ENCODE peak calls at places on chromosome 22, in seven cellular contexts. One of them, this sample, is unnamed.

GRCh38 chr22:50714631-50715179 is 23.3 kb upstream of the ACR start:
- DNase-seq in SK-MEL-5: no peak
- DNase-seq in HFF-Myc: no peak
- DNase-seq in activated CD4-positive, alpha-beta T cell treated with anti-CD3 and anti-CD28 coated beads for 1 hour: no peak
- DNase-seq in effector memory CD4-positive, alpha-beta T cell: no peak
- DNase-seq in cardiac muscle cell: no peak
- DNase-seq in stimulated activated CD4-positive, alpha-beta T cell treated with anti-CD3 and anti-CD28 coated beads, Interleukin-4, amount 100 ng/mL, for 48 hours: no peak
- DNase-seq in this sample: no peak

GRCh38 chr22:32534252-32535215 is 59.9 kb downstream of the FBXO7 start:
- DNase-seq in stimulated activated CD4-positive, alpha-beta T cell treated with anti-CD3 and anti-CD28 coated beads, Interleukin-4, amount 100 ng/mL, for 48 hours: no peak
- DNase-seq in activated CD4-positive, alpha-beta T cell treated with anti-CD3 and anti-CD28 coated beads for 1 hour: no peak
- DNase-seq in effector memory CD4-positive, alpha-beta T cell: no peak
- DNase-seq in cardiac muscle cell: no peak
- DNase-seq in HFF-Myc: no peak
- DNase-seq in SK-MEL-5: no peak
- DNase-seq in this sample: no peak

GRCh38 chr22:36442506-36443197 is 38.8 kb downstream of the TXN2 start:
- DNase-seq in activated CD4-positive, alpha-beta T cell treated with anti-CD3 and anti-CD28 coated beads for 1 hour: no peak
- DNase-seq in SK-MEL-5: no peak
- DNase-seq in HFF-Myc: no peak
- DNase-seq in stimulated activated CD4-positive, alpha-beta T cell treated with anti-CD3 and anti-CD28 coated beads, Interleukin-4, amount 100 ng/mL, for 48 hours: no peak
- DNase-seq in effector memory CD4-positive, alpha-beta T cell: no peak
- DNase-seq in cardiac muscle cell: no peak
- DNase-seq in this sample: no peak

GRCh38 chr22:49305215-49305965 is 522.3 kb downstream of the BRD1 start:
- DNase-seq in activated CD4-positive, alpha-beta T cell treated with anti-CD3 and anti-CD28 coated beads for 1 hour: peak
- DNase-seq in SK-MEL-5: peak
- DNase-seq in stimulated activated CD4-positive, alpha-beta T cell treated with anti-CD3 and anti-CD28 coated beads, Interleukin-4, amount 100 ng/mL, for 48 hours: peak
- DNase-seq in HFF-Myc: no peak
- DNase-seq in effector memory CD4-positive, alpha-beta T cell: no peak
- DNase-seq in cardiac muscle cell: peak
- DNase-seq in this sample: no peak

GRCh38 chr22:21761086-21761485 is 25.5 kb upstream of the YPEL1 start:
- DNase-seq in cardiac muscle cell: no peak
- DNase-seq in stimulated activated CD4-positive, alpha-beta T cell treated with anti-CD3 and anti-CD28 coated beads, Interleukin-4, amount 100 ng/mL, for 48 hours: no peak
- DNase-seq in effector memory CD4-positive, alpha-beta T cell: no peak
- DNase-seq in activated CD4-positive, alpha-beta T cell treated with anti-CD3 and anti-CD28 coated beads for 1 hour: no peak
- DNase-seq in SK-MEL-5: no peak
- DNase-seq in HFF-Myc: no peak
- DNase-seq in this sample: no peak

GRCh38 chr22:38222797-38223119 is 21.0 kb downstream of the MAFF start:
- DNase-seq in stimulated activated CD4-positive, alpha-beta T cell treated with anti-CD3 and anti-CD28 coated beads, Interleukin-4, amount 100 ng/mL, for 48 hours: no peak
- DNase-seq in HFF-Myc: no peak
- DNase-seq in SK-MEL-5: no peak
- DNase-seq in activated CD4-positive, alpha-beta T cell treated with anti-CD3 and anti-CD28 coated beads for 1 hour: no peak
- DNase-seq in effector memory CD4-positive, alpha-beta T cell: no peak
- DNase-seq in cardiac muscle cell: no peak
- DNase-seq in this sample: no peak

GRCh38 chr22:25362215-25362882 is 142.9 kb downstream of the CRYBB2 start:
- DNase-seq in cardiac muscle cell: peak
- DNase-seq in effector memory CD4-positive, alpha-beta T cell: no peak
- DNase-seq in HFF-Myc: no peak
- DNase-seq in SK-MEL-5: peak
- DNase-seq in activated CD4-positive, alpha-beta T cell treated with anti-CD3 and anti-CD28 coated beads for 1 hour: peak
- DNase-seq in stimulated activated CD4-positive, alpha-beta T cell treated with anti-CD3 and anti-CD28 coated beads, Interleukin-4, amount 100 ng/mL, for 48 hours: peak
- DNase-seq in this sample: peak

GRCh38 chr22:36838119-36839030 is 21.5 kb upstream of the PVALB start:
- DNase-seq in SK-MEL-5: no peak
- DNase-seq in cardiac muscle cell: no peak
- DNase-seq in HFF-Myc: no peak
- DNase-seq in effector memory CD4-positive, alpha-beta T cell: no peak
- DNase-seq in activated CD4-positive, alpha-beta T cell treated with anti-CD3 and anti-CD28 coated beads for 1 hour: no peak
- DNase-seq in stimulated activated CD4-positive, alpha-beta T cell treated with anti-CD3 and anti-CD28 coated beads, Interleukin-4, amount 100 ng/mL, for 48 hours: no peak
- DNase-seq in this sample: no peak

GRCh38 chr22:42745118-42745517 is 24.4 kb upstream of the A4GALT start:
- DNase-seq in effector memory CD4-positive, alpha-beta T cell: no peak
- DNase-seq in SK-MEL-5: peak
- DNase-seq in HFF-Myc: no peak
- DNase-seq in activated CD4-positive, alpha-beta T cell treated with anti-CD3 and anti-CD28 coated beads for 1 hour: no peak
- DNase-seq in cardiac muscle cell: peak
- DNase-seq in stimulated activated CD4-positive, alpha-beta T cell treated with anti-CD3 and anti-CD28 coated beads, Interleukin-4, amount 100 ng/mL, for 48 hours: no peak
- DNase-seq in this sample: no peak

GRCh38 chr22:26894766-26895485 is 237.5 kb downstream of the MIAT start:
- DNase-seq in effector memory CD4-positive, alpha-beta T cell: no peak
- DNase-seq in HFF-Myc: peak
- DNase-seq in cardiac muscle cell: peak
- DNase-seq in stimulated activated CD4-positive, alpha-beta T cell treated with anti-CD3 and anti-CD28 coated beads, Interleukin-4, amount 100 ng/mL, for 48 hours: no peak
- DNase-seq in activated CD4-positive, alpha-beta T cell treated with anti-CD3 and anti-CD28 coated beads for 1 hour: no peak
- DNase-seq in SK-MEL-5: no peak
- DNase-seq in this sample: peak

GRCh38 chr22:16562711-16563554 is 29.7 kb downstream of the CCT8L2 start:
- DNase-seq in SK-MEL-5: no peak
- DNase-seq in HFF-Myc: no peak
- DNase-seq in effector memory CD4-positive, alpha-beta T cell: no peak
- DNase-seq in stimulated activated CD4-positive, alpha-beta T cell treated with anti-CD3 and anti-CD28 coated beads, Interleukin-4, amount 100 ng/mL, for 48 hours: no peak
- DNase-seq in cardiac muscle cell: no peak
- DNase-seq in activated CD4-positive, alpha-beta T cell treated with anti-CD3 and anti-CD28 coated beads for 1 hour: no peak
- DNase-seq in this sample: no peak

GRCh38 chr22:46748948-46749681 is 11.1 kb upstream of the CERK start:
- DNase-seq in SK-MEL-5: no peak
- DNase-seq in activated CD4-positive, alpha-beta T cell treated with anti-CD3 and anti-CD28 coated beads for 1 hour: peak
- DNase-seq in cardiac muscle cell: peak
- DNase-seq in stimulated activated CD4-positive, alpha-beta T cell treated with anti-CD3 and anti-CD28 coated beads, Interleukin-4, amount 100 ng/mL, for 48 hours: no peak
- DNase-seq in HFF-Myc: no peak
- DNase-seq in effector memory CD4-positive, alpha-beta T cell: peak
- DNase-seq in this sample: no peak

GRCh38 chr22:44395116-44396005 is 82.6 kb upstream of the SHISAL1 start:
- DNase-seq in stimulated activated CD4-positive, alpha-beta T cell treated with anti-CD3 and anti-CD28 coated beads, Interleukin-4, amount 100 ng/mL, for 48 hours: no peak
- DNase-seq in cardiac muscle cell: no peak
- DNase-seq in effector memory CD4-positive, alpha-beta T cell: no peak
- DNase-seq in SK-MEL-5: no peak
- DNase-seq in HFF-Myc: no peak
- DNase-seq in activated CD4-positive, alpha-beta T cell treated with anti-CD3 and anti-CD28 coated beads for 1 hour: no peak
- DNase-seq in this sample: no peak

GRCh38 chr22:49953027-49953679 is 7.4 kb upstream of the PIM3 start:
- DNase-seq in effector memory CD4-positive, alpha-beta T cell: no peak
- DNase-seq in cardiac muscle cell: no peak
- DNase-seq in activated CD4-positive, alpha-beta T cell treated with anti-CD3 and anti-CD28 coated beads for 1 hour: no peak
- DNase-seq in HFF-Myc: no peak
- DNase-seq in stimulated activated CD4-positive, alpha-beta T cell treated with anti-CD3 and anti-CD28 coated beads, Interleukin-4, amount 100 ng/mL, for 48 hours: no peak
- DNase-seq in SK-MEL-5: no peak
- DNase-seq in this sample: peak

GRCh38 chr22:29268511-29269229 is 602 bp downstream of the EWSR1 start:
- DNase-seq in stimulated activated CD4-positive, alpha-beta T cell treated with anti-CD3 and anti-CD28 coated beads, Interleukin-4, amount 100 ng/mL, for 48 hours: peak
- DNase-seq in cardiac muscle cell: peak
- DNase-seq in activated CD4-positive, alpha-beta T cell treated with anti-CD3 and anti-CD28 coated beads for 1 hour: no peak
- DNase-seq in effector memory CD4-positive, alpha-beta T cell: peak
- DNase-seq in SK-MEL-5: peak
- DNase-seq in HFF-Myc: no peak
- DNase-seq in this sample: peak

GRCh38 chr22:42142771-42143461 is 12.3 kb upstream of the CYP2D6 start:
- DNase-seq in activated CD4-positive, alpha-beta T cell treated with anti-CD3 and anti-CD28 coated beads for 1 hour: no peak
- DNase-seq in cardiac muscle cell: no peak
- DNase-seq in SK-MEL-5: no peak
- DNase-seq in HFF-Myc: no peak
- DNase-seq in stimulated activated CD4-positive, alpha-beta T cell treated with anti-CD3 and anti-CD28 coated beads, Interleukin-4, amount 100 ng/mL, for 48 hours: no peak
- DNase-seq in effector memory CD4-positive, alpha-beta T cell: no peak
- DNase-seq in this sample: no peak

GRCh38 chr22:20760084-20760483 is 13.8 kb upstream of the SERPIND1 start:
- DNase-seq in stimulated activated CD4-positive, alpha-beta T cell treated with anti-CD3 and anti-CD28 coated beads, Interleukin-4, amount 100 ng/mL, for 48 hours: no peak
- DNase-seq in SK-MEL-5: no peak
- DNase-seq in activated CD4-positive, alpha-beta T cell treated with anti-CD3 and anti-CD28 coated beads for 1 hour: no peak
- DNase-seq in HFF-Myc: no peak
- DNase-seq in cardiac muscle cell: no peak
- DNase-seq in effector memory CD4-positive, alpha-beta T cell: no peak
- DNase-seq in this sample: no peak

GRCh38 chr22:29156507-29156906 is 49.2 kb upstream of the EMID1 start:
- DNase-seq in HFF-Myc: no peak
- DNase-seq in activated CD4-positive, alpha-beta T cell treated with anti-CD3 and anti-CD28 coated beads for 1 hour: no peak
- DNase-seq in effector memory CD4-positive, alpha-beta T cell: no peak
- DNase-seq in stimulated activated CD4-positive, alpha-beta T cell treated with anti-CD3 and anti-CD28 coated beads, Interleukin-4, amount 100 ng/mL, for 48 hours: no peak
- DNase-seq in SK-MEL-5: peak
- DNase-seq in cardiac muscle cell: peak
- DNase-seq in this sample: no peak

GRCh38 chr22:47125603-47126002 is 363.2 kb downstream of the TBC1D22A start:
- DNase-seq in effector memory CD4-positive, alpha-beta T cell: no peak
- DNase-seq in cardiac muscle cell: peak
- DNase-seq in SK-MEL-5: peak
- DNase-seq in HFF-Myc: no peak
- DNase-seq in stimulated activated CD4-positive, alpha-beta T cell treated with anti-CD3 and anti-CD28 coated beads, Interleukin-4, amount 100 ng/mL, for 48 hours: no peak
- DNase-seq in activated CD4-positive, alpha-beta T cell treated with anti-CD3 and anti-CD28 coated beads for 1 hour: no peak
- DNase-seq in this sample: no peak

GRCh38 chr22:42131562-42131961 is 952 bp upstream of the CYP2D6 start:
- DNase-seq in stimulated activated CD4-positive, alpha-beta T cell treated with anti-CD3 and anti-CD28 coated beads, Interleukin-4, amount 100 ng/mL, for 48 hours: no peak
- DNase-seq in SK-MEL-5: no peak
- DNase-seq in cardiac muscle cell: no peak
- DNase-seq in effector memory CD4-positive, alpha-beta T cell: no peak
- DNase-seq in HFF-Myc: no peak
- DNase-seq in activated CD4-positive, alpha-beta T cell treated with anti-CD3 and anti-CD28 coated beads for 1 hour: no peak
- DNase-seq in this sample: no peak

GRCh38 chr22:19974935-19975706 is 33.5 kb upstream of the TXNRD2 start:
- DNase-seq in SK-MEL-5: no peak
- DNase-seq in effector memory CD4-positive, alpha-beta T cell: no peak
- DNase-seq in HFF-Myc: no peak
- DNase-seq in stimulated activated CD4-positive, alpha-beta T cell treated with anti-CD3 and anti-CD28 coated beads, Interleukin-4, amount 100 ng/mL, for 48 hours: no peak
- DNase-seq in cardiac muscle cell: no peak
- DNase-seq in activated CD4-positive, alpha-beta T cell treated with anti-CD3 and anti-CD28 coated beads for 1 hour: no peak
- DNase-seq in this sample: no peak

GRCh38 chr22:22995166-22995565 is 75.2 kb upstream of the GNAZ start:
- DNase-seq in effector memory CD4-positive, alpha-beta T cell: no peak
- DNase-seq in cardiac muscle cell: no peak
- DNase-seq in SK-MEL-5: no peak
- DNase-seq in stimulated activated CD4-positive, alpha-beta T cell treated with anti-CD3 and anti-CD28 coated beads, Interleukin-4, amount 100 ng/mL, for 48 hours: no peak
- DNase-seq in activated CD4-positive, alpha-beta T cell treated with anti-CD3 and anti-CD28 coated beads for 1 hour: no peak
- DNase-seq in HFF-Myc: no peak
- DNase-seq in this sample: no peak

GRCh38 chr22:29302402-29302680 is 4.1 kb upstream of the GAS2L1 start:
- DNase-seq in HFF-Myc: no peak
- DNase-seq in SK-MEL-5: no peak
- DNase-seq in cardiac muscle cell: no peak
- DNase-seq in activated CD4-positive, alpha-beta T cell treated with anti-CD3 and anti-CD28 coated beads for 1 hour: no peak
- DNase-seq in effector memory CD4-positive, alpha-beta T cell: no peak
- DNase-seq in stimulated activated CD4-positive, alpha-beta T cell treated with anti-CD3 and anti-CD28 coated beads, Interleukin-4, amount 100 ng/mL, for 48 hours: no peak
- DNase-seq in this sample: no peak

GRCh38 chr22:31347251-31348008 is 1.3 kb upstream of the PATZ1 start:
- DNase-seq in HFF-Myc: no peak
- DNase-seq in activated CD4-positive, alpha-beta T cell treated with anti-CD3 and anti-CD28 coated beads for 1 hour: peak
- DNase-seq in stimulated activated CD4-positive, alpha-beta T cell treated with anti-CD3 and anti-CD28 coated beads, Interleukin-4, amount 100 ng/mL, for 48 hours: peak
- DNase-seq in cardiac muscle cell: peak
- DNase-seq in effector memory CD4-positive, alpha-beta T cell: peak
- DNase-seq in SK-MEL-5: peak
- DNase-seq in this sample: peak

GRCh38 chr22:44673406-44673805 is 28.6 kb upstream of the PRR5 start:
- DNase-seq in effector memory CD4-positive, alpha-beta T cell: no peak
- DNase-seq in HFF-Myc: no peak
- DNase-seq in cardiac muscle cell: no peak
- DNase-seq in activated CD4-positive, alpha-beta T cell treated with anti-CD3 and anti-CD28 coated beads for 1 hour: no peak
- DNase-seq in stimulated activated CD4-positive, alpha-beta T cell treated with anti-CD3 and anti-CD28 coated beads, Interleukin-4, amount 100 ng/mL, for 48 hours: no peak
- DNase-seq in SK-MEL-5: no peak
- DNase-seq in this sample: no peak

GRCh38 chr22:45235101-45235777 is 5.5 kb downstream of the KIAA0930 start:
- DNase-seq in effector memory CD4-positive, alpha-beta T cell: no peak
- DNase-seq in HFF-Myc: no peak
- DNase-seq in cardiac muscle cell: no peak
- DNase-seq in stimulated activated CD4-positive, alpha-beta T cell treated with anti-CD3 and anti-CD28 coated beads, Interleukin-4, amount 100 ng/mL, for 48 hours: no peak
- DNase-seq in SK-MEL-5: no peak
- DNase-seq in activated CD4-positive, alpha-beta T cell treated with anti-CD3 and anti-CD28 coated beads for 1 hour: no peak
- DNase-seq in this sample: peak

GRCh38 chr22:37016134-37016910 is 2.9 kb downstream of the TST start:
- DNase-seq in cardiac muscle cell: no peak
- DNase-seq in effector memory CD4-positive, alpha-beta T cell: no peak
- DNase-seq in HFF-Myc: no peak
- DNase-seq in SK-MEL-5: no peak
- DNase-seq in stimulated activated CD4-positive, alpha-beta T cell treated with anti-CD3 and anti-CD28 coated beads, Interleukin-4, amount 100 ng/mL, for 48 hours: no peak
- DNase-seq in activated CD4-positive, alpha-beta T cell treated with anti-CD3 and anti-CD28 coated beads for 1 hour: no peak
- DNase-seq in this sample: no peak

GRCh38 chr22:50704510-50705218 is 32.0 kb downstream of the SHANK3 start:
- DNase-seq in SK-MEL-5: no peak
- DNase-seq in stimulated activated CD4-positive, alpha-beta T cell treated with anti-CD3 and anti-CD28 coated beads, Interleukin-4, amount 100 ng/mL, for 48 hours: no peak
- DNase-seq in effector memory CD4-positive, alpha-beta T cell: no peak
- DNase-seq in activated CD4-positive, alpha-beta T cell treated with anti-CD3 and anti-CD28 coated beads for 1 hour: no peak
- DNase-seq in cardiac muscle cell: no peak
- DNase-seq in HFF-Myc: no peak
- DNase-seq in this sample: no peak

GRCh38 chr22:35477911-35478582 is 62.6 kb upstream of the RASD2 start:
- DNase-seq in cardiac muscle cell: peak
- DNase-seq in activated CD4-positive, alpha-beta T cell treated with anti-CD3 and anti-CD28 coated beads for 1 hour: no peak
- DNase-seq in SK-MEL-5: peak
- DNase-seq in HFF-Myc: peak
- DNase-seq in effector memory CD4-positive, alpha-beta T cell: no peak
- DNase-seq in stimulated activated CD4-positive, alpha-beta T cell treated with anti-CD3 and anti-CD28 coated beads, Interleukin-4, amount 100 ng/mL, for 48 hours: no peak
- DNase-seq in this sample: peak

GRCh38 chr22:27851974-27852713 is 50.6 kb upstream of the MN1 start:
- DNase-seq in effector memory CD4-positive, alpha-beta T cell: no peak
- DNase-seq in activated CD4-positive, alpha-beta T cell treated with anti-CD3 and anti-CD28 coated beads for 1 hour: no peak
- DNase-seq in HFF-Myc: no peak
- DNase-seq in stimulated activated CD4-positive, alpha-beta T cell treated with anti-CD3 and anti-CD28 coated beads, Interleukin-4, amount 100 ng/mL, for 48 hours: no peak
- DNase-seq in SK-MEL-5: peak
- DNase-seq in cardiac muscle cell: peak
- DNase-seq in this sample: no peak

GRCh38 chr22:31160328-31160978 is 471 bp downstream of the RNF185 start:
- DNase-seq in HFF-Myc: no peak
- DNase-seq in activated CD4-positive, alpha-beta T cell treated with anti-CD3 and anti-CD28 coated beads for 1 hour: peak
- DNase-seq in effector memory CD4-positive, alpha-beta T cell: no peak
- DNase-seq in cardiac muscle cell: peak
- DNase-seq in SK-MEL-5: peak
- DNase-seq in stimulated activated CD4-positive, alpha-beta T cell treated with anti-CD3 and anti-CD28 coated beads, Interleukin-4, amount 100 ng/mL, for 48 hours: no peak
- DNase-seq in this sample: no peak

GRCh38 chr22:44493206-44493605 is 4.8 kb downstream of the RTL6 start:
- DNase-seq in SK-MEL-5: no peak
- DNase-seq in activated CD4-positive, alpha-beta T cell treated with anti-CD3 and anti-CD28 coated beads for 1 hour: no peak
- DNase-seq in stimulated activated CD4-positive, alpha-beta T cell treated with anti-CD3 and anti-CD28 coated beads, Interleukin-4, amount 100 ng/mL, for 48 hours: no peak
- DNase-seq in HFF-Myc: no peak
- DNase-seq in cardiac muscle cell: no peak
- DNase-seq in effector memory CD4-positive, alpha-beta T cell: no peak
- DNase-seq in this sample: no peak

GRCh38 chr22:27992294-27993165 is 73.5 kb upstream of the PITPNB start:
- DNase-seq in stimulated activated CD4-positive, alpha-beta T cell treated with anti-CD3 and anti-CD28 coated beads, Interleukin-4, amount 100 ng/mL, for 48 hours: no peak
- DNase-seq in activated CD4-positive, alpha-beta T cell treated with anti-CD3 and anti-CD28 coated beads for 1 hour: no peak
- DNase-seq in HFF-Myc: no peak
- DNase-seq in cardiac muscle cell: no peak
- DNase-seq in SK-MEL-5: no peak
- DNase-seq in effector memory CD4-positive, alpha-beta T cell: no peak
- DNase-seq in this sample: no peak

GRCh38 chr22:17847360-17848078 is 73.2 kb upstream of the BID start:
- DNase-seq in effector memory CD4-positive, alpha-beta T cell: no peak
- DNase-seq in activated CD4-positive, alpha-beta T cell treated with anti-CD3 and anti-CD28 coated beads for 1 hour: no peak
- DNase-seq in HFF-Myc: no peak
- DNase-seq in stimulated activated CD4-positive, alpha-beta T cell treated with anti-CD3 and anti-CD28 coated beads, Interleukin-4, amount 100 ng/mL, for 48 hours: no peak
- DNase-seq in SK-MEL-5: no peak
- DNase-seq in cardiac muscle cell: no peak
- DNase-seq in this sample: no peak

GRCh38 chr22:27853404-27853803 is 51.8 kb upstream of the MN1 start:
- DNase-seq in HFF-Myc: no peak
- DNase-seq in cardiac muscle cell: peak
- DNase-seq in activated CD4-positive, alpha-beta T cell treated with anti-CD3 and anti-CD28 coated beads for 1 hour: no peak
- DNase-seq in effector memory CD4-positive, alpha-beta T cell: no peak
- DNase-seq in stimulated activated CD4-positive, alpha-beta T cell treated with anti-CD3 and anti-CD28 coated beads, Interleukin-4, amount 100 ng/mL, for 48 hours: no peak
- DNase-seq in SK-MEL-5: peak
- DNase-seq in this sample: no peak

GRCh38 chr22:47340851-47341436 is 578.5 kb downstream of the TBC1D22A start:
- DNase-seq in effector memory CD4-positive, alpha-beta T cell: no peak
- DNase-seq in HFF-Myc: no peak
- DNase-seq in SK-MEL-5: no peak
- DNase-seq in activated CD4-positive, alpha-beta T cell treated with anti-CD3 and anti-CD28 coated beads for 1 hour: no peak
- DNase-seq in cardiac muscle cell: no peak
- DNase-seq in stimulated activated CD4-positive, alpha-beta T cell treated with anti-CD3 and anti-CD28 coated beads, Interleukin-4, amount 100 ng/mL, for 48 hours: no peak
- DNase-seq in this sample: no peak